ENCODE peak calls at places on chromosomes 16 and 17, in seven cellular contexts. One of them, this sample, is unnamed.

GRCh38 chr17:6178959-6179358 is 108.8 kb downstream of the WSCD1 start:
- DNase-seq in NCI-H69: no peak
- DNase-seq in AG08396: no peak
- DNase-seq in HT-29: no peak
- DNase-seq in activated T-helper 1 cell treated with Interleukin-2 at 50 U/mL for 16 hours: no peak
- DNase-seq in mucosa of gallbladder: no peak
- DNase-seq in Karpas-422: no peak
- DNase-seq in this sample: no peak

GRCh38 chr16:71811261-71811803 is 2.7 kb upstream of the AP1G1 start:
- DNase-seq in NCI-H69: no peak
- DNase-seq in AG08396: no peak
- DNase-seq in HT-29: no peak
- DNase-seq in activated T-helper 1 cell treated with Interleukin-2 at 50 U/mL for 16 hours: no peak
- DNase-seq in mucosa of gallbladder: no peak
- DNase-seq in Karpas-422: no peak
- DNase-seq in this sample: no peak

GRCh38 chr17:16425698-16426659 is 10.6 kb downstream of the TRPV2 start:
- DNase-seq in NCI-H69: peak; percentile 64
- DNase-seq in AG08396: no peak
- DNase-seq in HT-29: no peak
- DNase-seq in activated T-helper 1 cell treated with Interleukin-2 at 50 U/mL for 16 hours: no peak
- DNase-seq in mucosa of gallbladder: no peak
- DNase-seq in Karpas-422: no peak
- DNase-seq in this sample: no peak

GRCh38 chr16:48075398-48075797 is 80.4 kb downstream of the ABCC12 start:
- DNase-seq in NCI-H69: no peak
- DNase-seq in AG08396: peak; percentile 34
- DNase-seq in HT-29: no peak
- DNase-seq in activated T-helper 1 cell treated with Interleukin-2 at 50 U/mL for 16 hours: no peak
- DNase-seq in mucosa of gallbladder: no peak
- DNase-seq in Karpas-422: no peak
- DNase-seq in this sample: no peak

GRCh38 chr17:10117581-10118001 is 80.8 kb downstream of the GAS7 start:
- DNase-seq in NCI-H69: no peak
- DNase-seq in AG08396: no peak
- DNase-seq in HT-29: no peak
- DNase-seq in activated T-helper 1 cell treated with Interleukin-2 at 50 U/mL for 16 hours: no peak
- DNase-seq in mucosa of gallbladder: no peak
- DNase-seq in Karpas-422: peak; percentile 92
- DNase-seq in this sample: no peak

GRCh38 chr17:63840591-63841349 is 1.7 kb downstream of the SMARCD2 start:
- DNase-seq in NCI-H69: no peak
- DNase-seq in AG08396: no peak
- DNase-seq in HT-29: no peak
- DNase-seq in activated T-helper 1 cell treated with Interleukin-2 at 50 U/mL for 16 hours: no peak
- DNase-seq in mucosa of gallbladder: no peak
- DNase-seq in Karpas-422: no peak
- DNase-seq in this sample: peak; percentile 52

GRCh38 chr16:47477680-47478079 is 16.5 kb downstream of the PHKB start:
- DNase-seq in NCI-H69: no peak
- DNase-seq in AG08396: no peak
- DNase-seq in HT-29: no peak
- DNase-seq in activated T-helper 1 cell treated with Interleukin-2 at 50 U/mL for 16 hours: no peak
- DNase-seq in mucosa of gallbladder: no peak
- DNase-seq in Karpas-422: no peak
- DNase-seq in this sample: no peak

GRCh38 chr17:73394523-73395450 is 83.0 kb upstream of the CDC42EP4 start:
- DNase-seq in NCI-H69: peak; percentile 79
- DNase-seq in AG08396: no peak
- DNase-seq in HT-29: no peak
- DNase-seq in activated T-helper 1 cell treated with Interleukin-2 at 50 U/mL for 16 hours: no peak
- DNase-seq in mucosa of gallbladder: no peak
- DNase-seq in Karpas-422: no peak
- DNase-seq in this sample: no peak

GRCh38 chr17:40945414-40945813 is 8.0 kb upstream of the KRT23 start:
- DNase-seq in NCI-H69: no peak
- DNase-seq in AG08396: no peak
- DNase-seq in HT-29: no peak
- DNase-seq in activated T-helper 1 cell treated with Interleukin-2 at 50 U/mL for 16 hours: no peak
- DNase-seq in mucosa of gallbladder: no peak
- DNase-seq in Karpas-422: no peak
- DNase-seq in this sample: no peak

GRCh38 chr16:29306201-29306600 is 100.3 kb downstream of the NPIPB11 start:
- DNase-seq in NCI-H69: no peak
- DNase-seq in AG08396: no peak
- DNase-seq in HT-29: no peak
- DNase-seq in activated T-helper 1 cell treated with Interleukin-2 at 50 U/mL for 16 hours: no peak
- DNase-seq in mucosa of gallbladder: no peak
- DNase-seq in Karpas-422: no peak
- DNase-seq in this sample: no peak

GRCh38 chr17:6780001-6780400 is 4.0 kb downstream of the FBXO39 start:
- DNase-seq in NCI-H69: no peak
- DNase-seq in AG08396: no peak
- DNase-seq in HT-29: no peak
- DNase-seq in activated T-helper 1 cell treated with Interleukin-2 at 50 U/mL for 16 hours: no peak
- DNase-seq in mucosa of gallbladder: no peak
- DNase-seq in Karpas-422: no peak
- DNase-seq in this sample: no peak

GRCh38 chr16:8828541-8829165 is 31.0 kb downstream of the PMM2 start:
- DNase-seq in NCI-H69: no peak
- DNase-seq in AG08396: no peak
- DNase-seq in HT-29: no peak
- DNase-seq in activated T-helper 1 cell treated with Interleukin-2 at 50 U/mL for 16 hours: no peak
- DNase-seq in mucosa of gallbladder: no peak
- DNase-seq in Karpas-422: no peak
- DNase-seq in this sample: no peak

GRCh38 chr16:15581127-15581815 is 61.7 kb downstream of the MARF1 start:
- DNase-seq in NCI-H69: no peak
- DNase-seq in AG08396: no peak
- DNase-seq in HT-29: peak; percentile 19
- DNase-seq in activated T-helper 1 cell treated with Interleukin-2 at 50 U/mL for 16 hours: no peak
- DNase-seq in mucosa of gallbladder: no peak
- DNase-seq in Karpas-422: no peak
- DNase-seq in this sample: no peak

GRCh38 chr16:85640606-85641005 is 27.5 kb downstream of the GSE1 start:
- DNase-seq in NCI-H69: peak; percentile 58
- DNase-seq in AG08396: no peak
- DNase-seq in HT-29: no peak
- DNase-seq in activated T-helper 1 cell treated with Interleukin-2 at 50 U/mL for 16 hours: no peak
- DNase-seq in mucosa of gallbladder: no peak
- DNase-seq in Karpas-422: no peak
- DNase-seq in this sample: no peak

GRCh38 chr17:42795465-42795864 is 3.0 kb downstream of the COA3 start:
- DNase-seq in NCI-H69: no peak
- DNase-seq in AG08396: no peak
- DNase-seq in HT-29: no peak
- DNase-seq in activated T-helper 1 cell treated with Interleukin-2 at 50 U/mL for 16 hours: no peak
- DNase-seq in mucosa of gallbladder: no peak
- DNase-seq in Karpas-422: no peak
- DNase-seq in this sample: no peak

GRCh38 chr16:200388-200787 is 20.1 kb downstream of the HBQ1 start:
- DNase-seq in NCI-H69: no peak
- DNase-seq in AG08396: no peak
- DNase-seq in HT-29: no peak
- DNase-seq in activated T-helper 1 cell treated with Interleukin-2 at 50 U/mL for 16 hours: no peak
- DNase-seq in mucosa of gallbladder: no peak
- DNase-seq in Karpas-422: no peak
- DNase-seq in this sample: peak; percentile 30

GRCh38 chr16:62036807-62037135 is 533 bp upstream of the CDH8 start:
- DNase-seq in NCI-H69: no peak
- DNase-seq in AG08396: no peak
- DNase-seq in HT-29: no peak
- DNase-seq in activated T-helper 1 cell treated with Interleukin-2 at 50 U/mL for 16 hours: no peak
- DNase-seq in mucosa of gallbladder: no peak
- DNase-seq in Karpas-422: no peak
- DNase-seq in this sample: no peak

GRCh38 chr16:19152042-19152441 is 16.0 kb upstream of the SYT17 start:
- DNase-seq in NCI-H69: no peak
- DNase-seq in AG08396: no peak
- DNase-seq in HT-29: no peak
- DNase-seq in activated T-helper 1 cell treated with Interleukin-2 at 50 U/mL for 16 hours: no peak
- DNase-seq in mucosa of gallbladder: no peak
- DNase-seq in Karpas-422: no peak
- DNase-seq in this sample: no peak

GRCh38 chr16:87322833-87323726 is 5.9 kb upstream of the C16orf95 start:
- DNase-seq in NCI-H69: no peak
- DNase-seq in AG08396: no peak
- DNase-seq in HT-29: no peak
- DNase-seq in activated T-helper 1 cell treated with Interleukin-2 at 50 U/mL for 16 hours: no peak
- DNase-seq in mucosa of gallbladder: no peak
- DNase-seq in Karpas-422: no peak
- DNase-seq in this sample: no peak

GRCh38 chr16:84180519-84181140 is 6.2 kb downstream of the TAF1C start:
- DNase-seq in NCI-H69: no peak
- DNase-seq in AG08396: no peak
- DNase-seq in HT-29: no peak
- DNase-seq in activated T-helper 1 cell treated with Interleukin-2 at 50 U/mL for 16 hours: no peak
- DNase-seq in mucosa of gallbladder: no peak
- DNase-seq in Karpas-422: no peak
- DNase-seq in this sample: no peak

GRCh38 chr17:61583242-61583641 is 7.8 kb downstream of the NACA2 start:
- DNase-seq in NCI-H69: peak; percentile 86
- DNase-seq in AG08396: peak; percentile 64
- DNase-seq in HT-29: peak; percentile 58
- DNase-seq in activated T-helper 1 cell treated with Interleukin-2 at 50 U/mL for 16 hours: no peak
- DNase-seq in mucosa of gallbladder: no peak
- DNase-seq in Karpas-422: peak; percentile 70
- DNase-seq in this sample: no peak

GRCh38 chr17:45135978-45136791 is 698 bp downstream of the ACBD4 start:
- DNase-seq in NCI-H69: peak; percentile 23
- DNase-seq in AG08396: no peak
- DNase-seq in HT-29: no peak
- DNase-seq in activated T-helper 1 cell treated with Interleukin-2 at 50 U/mL for 16 hours: no peak
- DNase-seq in mucosa of gallbladder: no peak
- DNase-seq in Karpas-422: no peak
- DNase-seq in this sample: no peak

GRCh38 chr17:55275894-55276804 is 11.4 kb downstream of the HLF start:
- DNase-seq in NCI-H69: peak; percentile 5
- DNase-seq in AG08396: no peak
- DNase-seq in HT-29: no peak
- DNase-seq in activated T-helper 1 cell treated with Interleukin-2 at 50 U/mL for 16 hours: no peak
- DNase-seq in mucosa of gallbladder: no peak
- DNase-seq in Karpas-422: peak; percentile 5
- DNase-seq in this sample: peak; percentile 96

GRCh38 chr17:40862985-40863733 is 3.9 kb downstream of the KRT12 start:
- DNase-seq in NCI-H69: peak; percentile 62
- DNase-seq in AG08396: peak; percentile 38
- DNase-seq in HT-29: no peak
- DNase-seq in activated T-helper 1 cell treated with Interleukin-2 at 50 U/mL for 16 hours: no peak
- DNase-seq in mucosa of gallbladder: no peak
- DNase-seq in Karpas-422: no peak
- DNase-seq in this sample: no peak

GRCh38 chr16:68892898-68893297 is 49.6 kb downstream of the TANGO6 start:
- DNase-seq in NCI-H69: no peak
- DNase-seq in AG08396: no peak
- DNase-seq in HT-29: no peak
- DNase-seq in activated T-helper 1 cell treated with Interleukin-2 at 50 U/mL for 16 hours: no peak
- DNase-seq in mucosa of gallbladder: no peak
- DNase-seq in Karpas-422: no peak
- DNase-seq in this sample: no peak

GRCh38 chr16:50834701-50835100 is 92.8 kb downstream of the CYLD start:
- DNase-seq in NCI-H69: no peak
- DNase-seq in AG08396: no peak
- DNase-seq in HT-29: no peak
- DNase-seq in activated T-helper 1 cell treated with Interleukin-2 at 50 U/mL for 16 hours: no peak
- DNase-seq in mucosa of gallbladder: no peak
- DNase-seq in Karpas-422: no peak
- DNase-seq in this sample: no peak

GRCh38 chr17:7997186-7997585 is 5.2 kb upstream of the GUCY2D start:
- DNase-seq in NCI-H69: peak; percentile 31
- DNase-seq in AG08396: peak; percentile 36
- DNase-seq in HT-29: peak; percentile 47
- DNase-seq in activated T-helper 1 cell treated with Interleukin-2 at 50 U/mL for 16 hours: no peak
- DNase-seq in mucosa of gallbladder: no peak
- DNase-seq in Karpas-422: peak; percentile 59
- DNase-seq in this sample: no peak

GRCh38 chr17:29195465-29196081 is 15.4 kb upstream of the MYO18A start:
- DNase-seq in NCI-H69: peak; percentile 13
- DNase-seq in AG08396: no peak
- DNase-seq in HT-29: no peak
- DNase-seq in activated T-helper 1 cell treated with Interleukin-2 at 50 U/mL for 16 hours: no peak
- DNase-seq in mucosa of gallbladder: no peak
- DNase-seq in Karpas-422: peak; percentile 85
- DNase-seq in this sample: no peak

GRCh38 chr16:72905581-72905980 is 142.3 kb downstream of the ZFHX3 start:
- DNase-seq in NCI-H69: no peak
- DNase-seq in AG08396: peak; percentile 18
- DNase-seq in HT-29: no peak
- DNase-seq in activated T-helper 1 cell treated with Interleukin-2 at 50 U/mL for 16 hours: no peak
- DNase-seq in mucosa of gallbladder: no peak
- DNase-seq in Karpas-422: no peak
- DNase-seq in this sample: no peak

GRCh38 chr17:50163846-50164696 is 1.7 kb upstream of the SGCA start:
- DNase-seq in NCI-H69: no peak
- DNase-seq in AG08396: no peak
- DNase-seq in HT-29: no peak
- DNase-seq in activated T-helper 1 cell treated with Interleukin-2 at 50 U/mL for 16 hours: no peak
- DNase-seq in mucosa of gallbladder: no peak
- DNase-seq in Karpas-422: no peak
- DNase-seq in this sample: no peak

GRCh38 chr17:39706921-39707337 is 7.1 kb downstream of the ERBB2 start:
- DNase-seq in NCI-H69: no peak
- DNase-seq in AG08396: no peak
- DNase-seq in HT-29: peak; percentile 77
- DNase-seq in activated T-helper 1 cell treated with Interleukin-2 at 50 U/mL for 16 hours: no peak
- DNase-seq in mucosa of gallbladder: no peak
- DNase-seq in Karpas-422: no peak
- DNase-seq in this sample: no peak

GRCh38 chr17:57900991-57901743 is 51.3 kb upstream of the MRPS23 start:
- DNase-seq in NCI-H69: peak; percentile 100
- DNase-seq in AG08396: no peak
- DNase-seq in HT-29: peak; percentile 85
- DNase-seq in activated T-helper 1 cell treated with Interleukin-2 at 50 U/mL for 16 hours: no peak
- DNase-seq in mucosa of gallbladder: peak; percentile 47
- DNase-seq in Karpas-422: no peak
- DNase-seq in this sample: no peak

GRCh38 chr16:25270577-25270976 is 12.9 kb upstream of the ZKSCAN2 start:
- DNase-seq in NCI-H69: peak; percentile 84
- DNase-seq in AG08396: no peak
- DNase-seq in HT-29: no peak
- DNase-seq in activated T-helper 1 cell treated with Interleukin-2 at 50 U/mL for 16 hours: no peak
- DNase-seq in mucosa of gallbladder: no peak
- DNase-seq in Karpas-422: no peak
- DNase-seq in this sample: no peak

GRCh38 chr17:7266784-7267183 is 4.5 kb upstream of the CLDN7 start:
- DNase-seq in NCI-H69: no peak
- DNase-seq in AG08396: peak; percentile 35
- DNase-seq in HT-29: no peak
- DNase-seq in activated T-helper 1 cell treated with Interleukin-2 at 50 U/mL for 16 hours: no peak
- DNase-seq in mucosa of gallbladder: no peak
- DNase-seq in Karpas-422: no peak
- DNase-seq in this sample: peak; percentile 33

GRCh38 chr16:75319513-75320401 is 68.3 kb upstream of the BCAR1 start:
- DNase-seq in NCI-H69: no peak
- DNase-seq in AG08396: peak; percentile 37
- DNase-seq in HT-29: no peak
- DNase-seq in activated T-helper 1 cell treated with Interleukin-2 at 50 U/mL for 16 hours: no peak
- DNase-seq in mucosa of gallbladder: no peak
- DNase-seq in Karpas-422: no peak
- DNase-seq in this sample: peak; percentile 25